ENCODE peak calls at places on chromosome 2, in five cellular contexts. O is H1, K is HepG2, X is GM12878, Y is K562. V is an unnamed sample. For H4K20me1, the result is how much of the 10 kb centered on the place peaks cover.

GRCh38 chr2:241062342-241063092 is 39.6 kb downstream of the MTERF4 start:
- DNase-seq in Y (no peak), O (no peak), X (no peak), K (no peak), V (no peak)

GRCh38 chr2:15563227-15564100 is 2.3 kb upstream of the NBAS start:
- DNase-seq in O (no peak), K (peak), X (no peak), Y (peak), V (no peak)

GRCh38 chr2:237438082-237438925 is 24.3 kb upstream of the COL6A3 start:
- DNase-seq in O (peak), K (no peak), X (no peak), Y (no peak), V (peak)

GRCh38 chr2:1055014-1055595 is 104.5 kb downstream of the SNTG2 start:
- DNase-seq in K (no peak), Y (no peak), X (no peak), O (no peak), V (no peak)

GRCh38 chr2:96548558-96549465 is 12.3 kb downstream of the ARID5A start:
- DNase-seq in X (no peak), K (no peak), O (no peak), Y (no peak), V (no peak)

GRCh38 chr2:31812051-31812798 is 198.6 kb downstream of the MEMO1 start:
- DNase-seq in K (peak), Y (peak), X (peak), O (no peak), V (no peak)

GRCh38 chr2:186459009-186459408 is 27.1 kb upstream of the ZC3H15 start:
- DNase-seq in K (peak), X (no peak), Y (no peak), O (no peak), V (peak)

GRCh38 chr2:220090050-220090449 is 462.6 kb downstream of the SLC4A3 start:
- DNase-seq in O (no peak), X (no peak), K (no peak), Y (no peak), V (no peak)

GRCh38 chr2:192697880-192698279 is 503.1 kb upstream of the TMEFF2 start:
- DNase-seq in O (no peak), X (no peak), K (no peak), Y (no peak), V (no peak)

GRCh38 chr2:152861349-152861942 is 143.0 kb downstream of the ARL6IP6 start:
- DNase-seq in Y (peak), O (peak), X (no peak), K (peak), V (peak)

GRCh38 chr2:183438541-183438940 is 314.3 kb downstream of the NUP35 start:
- DNase-seq in Y (no peak), O (no peak), K (no peak), X (no peak), V (no peak)

GRCh38 chr2:241842620-241843211 is 16.0 kb downstream of the PDCD1 start:
- DNase-seq in Y (no peak), O (peak), X (no peak), K (no peak), V (no peak)

GRCh38 chr2:127609818-127610217 is 36.1 kb upstream of the GPR17 start:
- DNase-seq in Y (no peak), O (no peak), X (no peak), K (no peak), V (no peak)

GRCh38 chr2:120963997-120964396 is 228.3 kb downstream of the GLI2 start:
- DNase-seq in X (no peak), O (no peak), K (no peak), Y (no peak), V (no peak)

GRCh38 chr2:174058022-174058421 is 92.8 kb upstream of the SP3 start:
- DNase-seq in K (no peak), Y (no peak), X (no peak), O (no peak), V (no peak)

GRCh38 chr2:42342061-42342794 is 18.8 kb downstream of the COX7A2L start:
- DNase-seq in X (no peak), K (peak), Y (no peak), O (no peak), V (peak)

GRCh38 chr2:119222863-119223520 is 642 bp upstream of the STEAP3 start:
- DNase-seq in Y (no peak), K (no peak), O (no peak), X (no peak), V (peak)

GRCh38 chr2:65228249-65228750 is 669 bp downstream of the ACTR2 start:
- DNase-seq in Y (no peak), K (peak), O (no peak), X (peak), V (peak)

GRCh38 chr2:12828932-12829331 is 112.2 kb downstream of the TRIB2 start:
- DNase-seq in K (no peak), Y (no peak), X (no peak), O (no peak), V (peak)

GRCh38 chr2:152792973-152793372 is 74.6 kb downstream of the ARL6IP6 start:
- DNase-seq in O (no peak), X (no peak), K (no peak), Y (no peak), V (no peak)

GRCh38 chr2:69742170-69742952 is 427 bp downstream of the ANXA4 start:
- DNase-seq in O (peak), X (no peak), Y (no peak), K (no peak), V (peak)

GRCh38 chr2:55111570-55112228 is 61.4 kb upstream of the RTN4 start:
- DNase-seq in O (no peak), X (no peak), Y (peak), K (peak), V (peak)

GRCh38 chr2:9154061-9154460 is 52.6 kb upstream of the ASAP2 start:
- DNase-seq in O (no peak), Y (no peak), K (no peak), X (no peak), V (no peak)

GRCh38 chr2:38433607-38433975 is 56.5 kb upstream of the ATL2 start:
- DNase-seq in O (no peak), K (no peak), Y (no peak), X (no peak), V (no peak)

GRCh38 chr2:66839551-66840320 is 404.8 kb downstream of the MEIS1 start:
- DNase-seq in K (no peak), Y (no peak), O (no peak), X (no peak), V (no peak)

GRCh38 chr2:40039543-40039942 is 260.5 kb upstream of the THUMPD2 start:
- DNase-seq in O (no peak), Y (no peak), X (no peak), K (no peak), V (no peak)

GRCh38 chr2:46446871-46447568 is 32.3 kb upstream of the TMEM247 start:
- DNase-seq in O (no peak), X (no peak), Y (no peak), K (no peak), V (no peak)

GRCh38 chr2:19351914-19352697 is 6.3 kb downstream of the OSR1 start:
- DNase-seq in K (no peak), O (peak), Y (no peak), X (no peak), V (peak)

GRCh38 chr2:219057709-219058540 is 2.8 kb downstream of the IHH start:
- DNase-seq in Y (peak), K (peak), X (no peak), O (peak), V (peak)

GRCh38 chr2:219056896-219057708 is 3.6 kb downstream of the IHH start:
- DNase-seq in O (peak), X (no peak), K (no peak), Y (no peak), V (peak)

GRCh38 chr2:219054956-219055903 is 5.5 kb downstream of the IHH start:
- DNase-seq in O (no peak), K (no peak), Y (no peak), X (no peak), V (no peak)

GRCh38 chr2:219058541-219059374 is 2.0 kb downstream of the IHH start:
- DNase-seq in O (peak), K (peak), X (no peak), Y (peak), V (peak)

GRCh38 chr2:219056176-219056895 is 4.4 kb downstream of the IHH start:
- DNase-seq in X (no peak), Y (no peak), O (no peak), K (no peak), V (no peak)
- H4K20me1 ChIP-seq in X (under half), Y (under half), O (under half), K (under half), V (under half)

DNA sequence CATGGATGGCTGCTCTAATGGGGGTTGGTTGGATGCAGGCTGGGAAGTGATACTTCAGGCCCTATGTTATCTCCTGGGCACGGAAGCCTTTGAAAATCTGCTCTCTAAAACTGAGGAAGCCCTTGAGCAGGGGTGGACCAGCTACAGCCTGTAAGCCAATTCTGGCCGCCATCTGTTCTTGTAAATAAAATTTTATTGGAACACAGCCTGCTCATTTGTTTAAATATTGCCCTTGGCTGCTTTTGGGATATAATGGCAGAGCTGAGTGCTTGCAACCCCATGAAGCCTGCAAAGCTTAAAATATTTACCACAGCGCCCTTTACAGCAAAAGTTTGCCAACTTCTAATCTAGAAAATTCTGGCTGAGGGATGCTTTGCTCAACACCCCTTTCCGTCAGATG is 11.9 kb upstream of the IGFBP2 start:
- DNase-seq in K (no peak), Y (no peak), X (no peak), O (no peak), V (no peak)
- H3K4me3 ChIP-seq in K (no peak), Y (no peak), X (no peak), O (no peak), V (no peak)

DNA sequence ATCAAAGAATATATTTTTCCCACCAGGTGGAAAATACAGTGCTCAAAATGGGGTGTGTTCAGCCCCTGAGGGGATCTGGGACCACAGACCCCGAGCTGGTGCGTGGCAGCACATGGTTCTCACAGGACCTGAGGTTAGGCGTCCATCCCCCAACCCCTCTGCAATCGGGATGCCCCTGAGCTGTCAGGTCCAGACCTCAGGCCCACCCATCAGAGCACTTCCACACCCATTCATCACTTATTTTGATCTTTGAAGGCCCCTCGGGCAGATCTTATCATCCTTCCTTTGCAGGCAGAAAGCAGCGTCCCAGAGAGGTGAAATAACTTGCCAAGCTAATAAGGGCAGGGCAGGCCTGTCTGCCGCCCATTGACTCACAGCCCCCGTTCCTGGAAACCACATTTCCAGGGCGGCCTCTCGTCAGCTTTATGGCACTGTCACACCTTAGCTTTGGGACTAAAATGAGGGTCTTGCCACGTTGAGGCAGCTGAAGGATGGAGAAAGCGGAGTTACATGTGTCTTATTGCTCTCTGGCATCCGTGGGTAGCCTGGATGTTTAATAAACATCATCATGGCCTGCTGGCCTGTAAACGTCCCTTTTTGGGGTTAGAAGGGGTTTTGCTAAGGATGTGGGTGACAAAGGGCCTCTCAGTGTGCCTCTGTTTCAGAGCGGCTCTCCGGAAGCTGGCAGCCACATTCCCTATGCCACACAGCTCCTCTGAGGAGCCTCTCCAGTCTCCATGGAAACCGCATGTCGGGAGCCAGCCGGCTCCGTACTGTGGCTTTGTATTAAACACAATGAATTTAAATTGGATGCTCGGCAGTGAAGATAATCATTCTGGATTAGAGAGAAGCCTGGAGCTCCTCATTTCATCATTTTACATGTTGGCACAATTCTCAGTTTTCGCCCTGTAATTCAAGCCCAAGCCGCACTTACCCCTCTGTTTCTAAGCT is 58.3 kb upstream of the MAPRE3 start:
- DNase-seq in X (no peak), O (peak), K (no peak), Y (no peak), V (peak)
- TF ChIP-seq CREB1 in X (no peak), O (no peak), K (no peak), Y (no peak), V (no peak)

GRCh38 chr2:235674116-235674515 is 180.3 kb downstream of the AGAP1 start:
- DNase-seq in Y (no peak), O (no peak), X (no peak), K (no peak), V (no peak)
- H4K20me1 ChIP-seq in Y (under half), O (under half), X (under half), K (under half), V (half or more)

DNA sequence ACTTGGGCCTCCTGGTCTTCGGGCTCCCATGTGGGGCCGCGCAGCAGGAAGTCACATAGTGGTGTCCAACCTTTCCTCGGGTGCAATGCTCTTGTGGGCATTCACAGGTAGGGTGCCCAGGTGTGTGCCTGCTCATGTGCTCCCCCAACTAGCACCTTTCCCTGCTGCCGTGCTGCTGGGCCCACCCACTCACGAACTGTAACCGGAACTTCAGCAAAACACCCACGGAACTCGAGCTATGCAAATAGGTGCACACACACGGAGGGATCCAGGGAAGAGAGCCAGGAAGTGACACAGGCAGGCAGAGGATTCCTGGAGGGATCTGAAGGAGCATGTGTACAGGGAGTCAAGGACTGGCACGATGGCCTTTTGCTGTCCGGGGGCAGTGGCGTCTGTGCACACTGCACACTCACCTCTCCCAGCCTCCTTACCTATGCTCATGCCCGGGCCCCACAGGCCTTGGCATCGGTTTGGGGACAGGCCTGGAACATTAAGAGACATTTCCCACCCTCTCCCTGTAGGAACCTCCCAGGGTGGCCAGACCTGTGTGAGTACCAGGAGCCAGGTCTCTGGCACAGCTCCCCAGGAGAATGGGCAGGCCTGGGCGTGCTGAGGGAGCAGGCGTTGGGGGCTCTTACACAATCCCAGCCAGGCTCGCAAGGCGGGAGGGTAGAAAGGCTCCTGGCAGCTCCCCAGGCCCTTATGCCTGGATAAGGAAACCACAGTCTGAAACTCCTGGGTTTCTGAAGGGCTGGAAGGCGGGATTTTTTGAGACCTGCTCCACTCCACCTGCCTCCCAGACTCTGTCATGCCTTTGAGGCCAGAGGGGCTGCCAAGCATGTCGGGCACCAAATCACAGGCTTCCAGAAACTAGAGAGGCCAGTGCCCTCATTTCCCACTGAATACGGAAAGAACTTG is 6.6 kb upstream of the PTMA start:
- DNase-seq in X (no peak), Y (no peak), K (peak), O (no peak), V (no peak)
- H3K4me3 ChIP-seq in X (no peak), Y (no peak), K (peak), O (no peak), V (no peak)

GRCh38 chr2:150674283-150674682 is 186.8 kb upstream of the RND3 start:
- DNase-seq in O (no peak), K (no peak), Y (no peak), X (no peak), V (no peak)

GRCh38 chr2:150675807-150676206 is 188.3 kb upstream of the RND3 start:
- DNase-seq in K (no peak), X (no peak), Y (no peak), O (no peak), V (no peak)

GRCh38 chr2:150677561-150677960 is 190.1 kb upstream of the RND3 start:
- DNase-seq in O (no peak), K (no peak), X (no peak), Y (no peak), V (peak)

GRCh38 chr2:150679456-150680120 is 192.1 kb upstream of the RND3 start:
- DNase-seq in K (no peak), O (no peak), X (no peak), Y (no peak), V (no peak)

DNA sequence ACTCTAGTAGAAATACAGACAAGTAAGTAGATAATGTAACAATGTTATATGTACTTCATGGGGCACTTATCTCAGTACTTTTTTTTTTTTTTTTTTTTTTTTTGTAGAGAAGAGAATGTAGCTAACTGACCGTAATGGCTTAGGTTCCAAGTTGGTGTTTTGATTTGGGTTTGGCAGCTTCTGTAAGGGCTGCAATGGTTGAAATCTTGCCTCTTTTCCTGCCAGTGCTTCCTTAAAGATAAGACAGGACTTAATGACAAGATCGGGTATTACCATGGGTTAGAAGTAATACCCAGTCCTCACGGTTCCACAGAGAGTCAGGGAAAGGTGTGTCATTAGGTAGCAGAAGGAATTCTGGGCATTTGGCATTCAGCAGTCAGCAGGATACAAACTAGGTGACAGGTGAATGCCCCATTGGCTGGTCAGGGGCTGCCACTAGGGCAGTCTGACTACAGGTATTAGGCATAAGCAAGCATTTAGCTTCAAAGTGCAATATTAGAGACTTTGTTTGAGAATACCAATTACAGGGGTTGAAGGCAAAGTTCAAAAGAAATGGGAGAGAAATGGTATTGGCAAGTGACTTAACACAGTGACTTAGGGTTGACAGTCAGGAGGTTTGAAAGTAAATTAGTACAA is 189.4 kb upstream of the RND3 start:
- DNase-seq in Y (no peak), O (no peak), X (no peak), K (no peak), V (no peak)
- TF ChIP-seq CREB1 in Y (no peak), O (no peak), X (no peak), K (no peak), V (no peak)

V was measured in GM23338.